ENCODE peak calls at places on chromosomes 4 and X, in five cellular contexts. X is NCI-H1105; S is stimulated activated CD8-positive, alpha-beta memory T cell treated with anti-CD3 and anti-CD28 coated beads, Interleukin-4, amount 100 ng/mL, for 48 hours; F is effector memory CD8-positive, alpha-beta T cell; U is CD8-positive, alpha-beta T cell. R is an unnamed sample.

GRCh38 chr4:40572692-40573287 is 56.9 kb downstream of the RBM47 start:
- DNase-seq in X (no peak), S (no peak), F (no peak), U (no peak), R (no peak)

GRCh38 chr4:136650541-136651277 is 881.6 kb downstream of the PCDH18 start:
- DNase-seq in X (peak; percentile 89), S (no peak), F (no peak), U (no peak), R (no peak)

GRCh38 chrX:154020500-154021115 is 906 bp upstream of the IRAK1 start:
- DNase-seq in X (no peak), S (no peak), F (no peak), U (no peak), R (no peak)

GRCh38 chrX:133985164-133986007 is at the start of gene GPC3:
- DNase-seq in X (peak; percentile 34), S (peak; percentile 46), F (no peak), U (no peak), R (no peak)

GRCh38 chr4:147334478-147334877 is 146.4 kb upstream of the EDNRA start:
- DNase-seq in X (no peak), S (no peak), F (no peak), U (no peak), R (no peak)

GRCh38 chr4:144449623-144450022 is 196.3 kb upstream of the HHIP start:
- DNase-seq in X (no peak), S (no peak), F (no peak), U (no peak), R (no peak)

GRCh38 chr4:33780952-33781655 is 2463.2 kb downstream of the ARAP2 start:
- DNase-seq in X (no peak), S (no peak), F (no peak), U (no peak), R (no peak)

GRCh38 chr4:185566972-185567749 is 31.9 kb upstream of the PDLIM3 start:
- DNase-seq in X (no peak), S (no peak), F (no peak), U (no peak), R (peak; percentile 31)

R was measured in AG04449.